ENCODE peak calls at places on chromosomes 5 and 9, in ten cellular contexts. One of them, this sample, is unnamed.

GRCh38 chr9:124286292-124286931 is 28.7 kb downstream of the NEK6 start:
- DNase-seq in left cardiac atrium: no peak
- DNase-seq in kidney tubule cell: peak
- DNase-seq in PC-3: no peak
- DNase-seq in activated T-cell treated with anti-CD3 and anti-CD28 coated beads for 24 hours: peak
- DNase-seq in Calu3: peak
- DNase-seq in activated effector memory CD4-positive, alpha-beta T cell treated with Interleukin-2 at 50 U/mL for 16 hours: peak
- DNase-seq in skeletal muscle cell: peak
- DNase-seq in Ammon's horn: no peak
- DNase-seq in A549: peak
- DNase-seq in this sample: peak

GRCh38 chr5:179143446-179143845 is 83.3 kb downstream of the ZNF354C start:
- DNase-seq in left cardiac atrium: no peak
- DNase-seq in A549: no peak
- DNase-seq in Ammon's horn: no peak
- DNase-seq in activated T-cell treated with anti-CD3 and anti-CD28 coated beads for 24 hours: no peak
- DNase-seq in Calu3: no peak
- DNase-seq in kidney tubule cell: peak
- DNase-seq in PC-3: no peak
- DNase-seq in activated effector memory CD4-positive, alpha-beta T cell treated with Interleukin-2 at 50 U/mL for 16 hours: no peak
- DNase-seq in skeletal muscle cell: no peak
- DNase-seq in this sample: no peak

GRCh38 chr9:111910428-111910827 is 13.8 kb downstream of the UGCG start:
- DNase-seq in kidney tubule cell: no peak
- DNase-seq in activated effector memory CD4-positive, alpha-beta T cell treated with Interleukin-2 at 50 U/mL for 16 hours: no peak
- DNase-seq in PC-3: no peak
- DNase-seq in left cardiac atrium: no peak
- DNase-seq in Ammon's horn: no peak
- DNase-seq in A549: no peak
- DNase-seq in Calu3: no peak
- DNase-seq in skeletal muscle cell: no peak
- DNase-seq in activated T-cell treated with anti-CD3 and anti-CD28 coated beads for 24 hours: no peak
- DNase-seq in this sample: no peak

GRCh38 chr5:163318707-163319106 is 118.7 kb upstream of the CCNG1 start:
- DNase-seq in activated effector memory CD4-positive, alpha-beta T cell treated with Interleukin-2 at 50 U/mL for 16 hours: no peak
- DNase-seq in Calu3: no peak
- DNase-seq in A549: no peak
- DNase-seq in PC-3: no peak
- DNase-seq in activated T-cell treated with anti-CD3 and anti-CD28 coated beads for 24 hours: no peak
- DNase-seq in skeletal muscle cell: no peak
- DNase-seq in left cardiac atrium: no peak
- DNase-seq in kidney tubule cell: no peak
- DNase-seq in Ammon's horn: no peak
- DNase-seq in this sample: no peak

GRCh38 chr9:77561321-77562020 is 86.7 kb downstream of the GNA14 start:
- DNase-seq in A549: no peak
- DNase-seq in skeletal muscle cell: no peak
- DNase-seq in kidney tubule cell: no peak
- DNase-seq in Calu3: no peak
- DNase-seq in PC-3: no peak
- DNase-seq in Ammon's horn: no peak
- DNase-seq in left cardiac atrium: no peak
- DNase-seq in activated T-cell treated with anti-CD3 and anti-CD28 coated beads for 24 hours: no peak
- DNase-seq in activated effector memory CD4-positive, alpha-beta T cell treated with Interleukin-2 at 50 U/mL for 16 hours: no peak
- DNase-seq in this sample: peak

GRCh38 chr9:20355022-20355421 is 267.3 kb downstream of the MLLT3 start:
- DNase-seq in skeletal muscle cell: peak
- DNase-seq in A549: no peak
- DNase-seq in left cardiac atrium: no peak
- DNase-seq in activated T-cell treated with anti-CD3 and anti-CD28 coated beads for 24 hours: no peak
- DNase-seq in Ammon's horn: no peak
- DNase-seq in activated effector memory CD4-positive, alpha-beta T cell treated with Interleukin-2 at 50 U/mL for 16 hours: no peak
- DNase-seq in Calu3: no peak
- DNase-seq in PC-3: peak
- DNase-seq in kidney tubule cell: no peak
- DNase-seq in this sample: no peak

GRCh38 chr9:110016340-110016739 is 191.6 kb downstream of the C9orf152 start:
- DNase-seq in A549: peak
- DNase-seq in activated effector memory CD4-positive, alpha-beta T cell treated with Interleukin-2 at 50 U/mL for 16 hours: no peak
- DNase-seq in left cardiac atrium: peak
- DNase-seq in PC-3: peak
- DNase-seq in Ammon's horn: no peak
- DNase-seq in activated T-cell treated with anti-CD3 and anti-CD28 coated beads for 24 hours: no peak
- DNase-seq in Calu3: no peak
- DNase-seq in kidney tubule cell: peak
- DNase-seq in skeletal muscle cell: peak
- DNase-seq in this sample: peak

GRCh38 chr5:123665822-123666371 is 153.9 kb downstream of the CSNK1G3 start:
- DNase-seq in activated T-cell treated with anti-CD3 and anti-CD28 coated beads for 24 hours: no peak
- DNase-seq in left cardiac atrium: no peak
- DNase-seq in PC-3: peak
- DNase-seq in Ammon's horn: no peak
- DNase-seq in A549: peak
- DNase-seq in kidney tubule cell: no peak
- DNase-seq in activated effector memory CD4-positive, alpha-beta T cell treated with Interleukin-2 at 50 U/mL for 16 hours: no peak
- DNase-seq in skeletal muscle cell: no peak
- DNase-seq in Calu3: no peak
- DNase-seq in this sample: no peak

GRCh38 chr5:166302189-166302588 is 1989.3 kb upstream of the WWC1 start:
- DNase-seq in left cardiac atrium: no peak
- DNase-seq in activated effector memory CD4-positive, alpha-beta T cell treated with Interleukin-2 at 50 U/mL for 16 hours: no peak
- DNase-seq in activated T-cell treated with anti-CD3 and anti-CD28 coated beads for 24 hours: no peak
- DNase-seq in skeletal muscle cell: no peak
- DNase-seq in PC-3: no peak
- DNase-seq in Ammon's horn: no peak
- DNase-seq in A549: no peak
- DNase-seq in Calu3: no peak
- DNase-seq in kidney tubule cell: no peak
- DNase-seq in this sample: no peak

GRCh38 chr5:130335116-130335515 is 430.9 kb downstream of the CHSY3 start:
- DNase-seq in activated T-cell treated with anti-CD3 and anti-CD28 coated beads for 24 hours: no peak
- DNase-seq in Calu3: no peak
- DNase-seq in kidney tubule cell: peak
- DNase-seq in A549: no peak
- DNase-seq in PC-3: peak
- DNase-seq in Ammon's horn: no peak
- DNase-seq in skeletal muscle cell: peak
- DNase-seq in activated effector memory CD4-positive, alpha-beta T cell treated with Interleukin-2 at 50 U/mL for 16 hours: no peak
- DNase-seq in left cardiac atrium: no peak
- DNase-seq in this sample: peak

GRCh38 chr5:27473300-27474053 is 435.1 kb upstream of the CDH9 start:
- DNase-seq in skeletal muscle cell: no peak
- DNase-seq in Ammon's horn: no peak
- DNase-seq in A549: peak
- DNase-seq in kidney tubule cell: no peak
- DNase-seq in left cardiac atrium: no peak
- DNase-seq in activated effector memory CD4-positive, alpha-beta T cell treated with Interleukin-2 at 50 U/mL for 16 hours: no peak
- DNase-seq in activated T-cell treated with anti-CD3 and anti-CD28 coated beads for 24 hours: no peak
- DNase-seq in PC-3: no peak
- DNase-seq in Calu3: no peak
- DNase-seq in this sample: no peak

GRCh38 chr5:110973510-110973909 is 98.0 kb upstream of the TSLP start:
- DNase-seq in Ammon's horn: no peak
- DNase-seq in skeletal muscle cell: no peak
- DNase-seq in Calu3: no peak
- DNase-seq in A549: no peak
- DNase-seq in left cardiac atrium: no peak
- DNase-seq in activated effector memory CD4-positive, alpha-beta T cell treated with Interleukin-2 at 50 U/mL for 16 hours: no peak
- DNase-seq in kidney tubule cell: no peak
- DNase-seq in activated T-cell treated with anti-CD3 and anti-CD28 coated beads for 24 hours: no peak
- DNase-seq in PC-3: no peak
- DNase-seq in this sample: no peak

GRCh38 chr9:124220551-124221451 is 36.9 kb upstream of the NEK6 start:
- DNase-seq in skeletal muscle cell: no peak
- DNase-seq in kidney tubule cell: peak
- DNase-seq in A549: peak
- DNase-seq in Ammon's horn: peak
- DNase-seq in left cardiac atrium: peak
- DNase-seq in activated T-cell treated with anti-CD3 and anti-CD28 coated beads for 24 hours: no peak
- DNase-seq in Calu3: peak
- DNase-seq in PC-3: peak
- DNase-seq in activated effector memory CD4-positive, alpha-beta T cell treated with Interleukin-2 at 50 U/mL for 16 hours: no peak
- DNase-seq in this sample: peak

GRCh38 chr9:130893250-130894101 is 3.1 kb downstream of the QRFP start:
- DNase-seq in activated effector memory CD4-positive, alpha-beta T cell treated with Interleukin-2 at 50 U/mL for 16 hours: no peak
- DNase-seq in A549: peak
- DNase-seq in left cardiac atrium: peak
- DNase-seq in activated T-cell treated with anti-CD3 and anti-CD28 coated beads for 24 hours: no peak
- DNase-seq in Ammon's horn: peak
- DNase-seq in PC-3: no peak
- DNase-seq in skeletal muscle cell: no peak
- DNase-seq in kidney tubule cell: no peak
- DNase-seq in Calu3: no peak
- DNase-seq in this sample: no peak

GRCh38 chr9:136711751-136712689 is at the start of gene DIPK1B:
- DNase-seq in activated T-cell treated with anti-CD3 and anti-CD28 coated beads for 24 hours: no peak
- DNase-seq in activated effector memory CD4-positive, alpha-beta T cell treated with Interleukin-2 at 50 U/mL for 16 hours: no peak
- DNase-seq in Ammon's horn: no peak
- DNase-seq in PC-3: no peak
- DNase-seq in A549: no peak
- DNase-seq in skeletal muscle cell: no peak
- DNase-seq in kidney tubule cell: no peak
- DNase-seq in Calu3: no peak
- DNase-seq in left cardiac atrium: no peak
- DNase-seq in this sample: peak

GRCh38 chr5:93954421-93955069 is 213.1 kb upstream of the POU5F2 start:
- DNase-seq in activated T-cell treated with anti-CD3 and anti-CD28 coated beads for 24 hours: no peak
- DNase-seq in A549: no peak
- DNase-seq in Calu3: no peak
- DNase-seq in PC-3: no peak
- DNase-seq in Ammon's horn: no peak
- DNase-seq in left cardiac atrium: no peak
- DNase-seq in skeletal muscle cell: no peak
- DNase-seq in activated effector memory CD4-positive, alpha-beta T cell treated with Interleukin-2 at 50 U/mL for 16 hours: no peak
- DNase-seq in kidney tubule cell: no peak
- DNase-seq in this sample: no peak

GRCh38 chr5:15209053-15209762 is 290.8 kb upstream of the FBXL7 start:
- DNase-seq in activated effector memory CD4-positive, alpha-beta T cell treated with Interleukin-2 at 50 U/mL for 16 hours: no peak
- DNase-seq in left cardiac atrium: no peak
- DNase-seq in activated T-cell treated with anti-CD3 and anti-CD28 coated beads for 24 hours: no peak
- DNase-seq in Calu3: no peak
- DNase-seq in A549: no peak
- DNase-seq in skeletal muscle cell: no peak
- DNase-seq in kidney tubule cell: no peak
- DNase-seq in Ammon's horn: no peak
- DNase-seq in PC-3: no peak
- DNase-seq in this sample: no peak

GRCh38 chr9:96187108-96187695 is 114.8 kb downstream of the HSD17B3 start:
- DNase-seq in skeletal muscle cell: no peak
- DNase-seq in PC-3: no peak
- DNase-seq in Ammon's horn: peak
- DNase-seq in Calu3: no peak
- DNase-seq in activated T-cell treated with anti-CD3 and anti-CD28 coated beads for 24 hours: no peak
- DNase-seq in A549: no peak
- DNase-seq in activated effector memory CD4-positive, alpha-beta T cell treated with Interleukin-2 at 50 U/mL for 16 hours: no peak
- DNase-seq in kidney tubule cell: no peak
- DNase-seq in left cardiac atrium: no peak
- DNase-seq in this sample: no peak

GRCh38 chr5:151700816-151701215 is 14.1 kb upstream of the SPARC start:
- DNase-seq in Calu3: no peak
- DNase-seq in kidney tubule cell: peak
- DNase-seq in A549: no peak
- DNase-seq in activated T-cell treated with anti-CD3 and anti-CD28 coated beads for 24 hours: no peak
- DNase-seq in PC-3: no peak
- DNase-seq in activated effector memory CD4-positive, alpha-beta T cell treated with Interleukin-2 at 50 U/mL for 16 hours: no peak
- DNase-seq in left cardiac atrium: no peak
- DNase-seq in Ammon's horn: no peak
- DNase-seq in skeletal muscle cell: no peak
- DNase-seq in this sample: no peak

GRCh38 chr5:158559066-158559465 is 540.6 kb downstream of the EBF1 start:
- DNase-seq in left cardiac atrium: no peak
- DNase-seq in activated T-cell treated with anti-CD3 and anti-CD28 coated beads for 24 hours: no peak
- DNase-seq in activated effector memory CD4-positive, alpha-beta T cell treated with Interleukin-2 at 50 U/mL for 16 hours: no peak
- DNase-seq in A549: no peak
- DNase-seq in Ammon's horn: no peak
- DNase-seq in skeletal muscle cell: no peak
- DNase-seq in PC-3: no peak
- DNase-seq in Calu3: no peak
- DNase-seq in kidney tubule cell: no peak
- DNase-seq in this sample: no peak

This sample was measured in endothelial cell of umbilical vein.